ENCODE peak calls at places on chromosomes 2 and 18, in four cellular contexts. I is H1, W is HepG2, P is K562. S is an unnamed sample.

GRCh38 chr2:43193996-43194869 is 32.2 kb downstream of the ZFP36L2 start:
- DNase-seq in P (no peak), W (peak; percentile 98), I (no peak), S (peak; percentile 53)

GRCh38 chr2:128665113-128665512 is 346.4 kb upstream of the HS6ST1 start:
- DNase-seq in I (no peak), P (no peak), W (no peak), S (no peak)

GRCh38 chr2:39663187-39663930 is 2.4 kb upstream of the TMEM178A start:
- DNase-seq in P (no peak), W (no peak), I (no peak), S (no peak)

GRCh38 chr2:26292646-26293045 is 47.9 kb downstream of the HADHB start:
- DNase-seq in I (no peak), P (peak; percentile 55), W (peak; percentile 45), S (no peak)

GRCh38 chr2:231306791-231307440 is 88.6 kb upstream of the B3GNT7 start:
- DNase-seq in W (no peak), I (peak; percentile 40), P (no peak), S (no peak)

GRCh38 chr2:189540551-189540950 is 40.0 kb downstream of the SLC40A1 start:
- DNase-seq in W (no peak), I (no peak), P (no peak), S (no peak)

GRCh38 chr2:172038604-172039003 is 38.9 kb downstream of the METAP1D start:
- DNase-seq in I (no peak), P (no peak), W (no peak), S (no peak)

GRCh38 chr2:201699384-201699783 is 940 bp upstream of the MPP4 start:
- DNase-seq in I (no peak), W (no peak), P (no peak), S (no peak)

GRCh38 chr2:190882327-190882766 is 1.7 kb downstream of the GLS start:
- DNase-seq in P (no peak), W (no peak), I (no peak), S (peak; percentile 51)

GRCh38 chr2:161418715-161419337 is 2.7 kb downstream of the TBR1 start:
- DNase-seq in P (peak; percentile 37), W (no peak), I (peak; percentile 78), S (no peak)

GRCh38 chr2:196442211-196442610 is 197.3 kb upstream of the CCDC150 start:
- DNase-seq in I (no peak), W (no peak), P (no peak), S (no peak)

GRCh38 chr2:105544591-105545377 is 145.9 kb upstream of the FHL2 start:
- DNase-seq in I (peak; percentile 17), W (no peak), P (no peak), S (no peak)

GRCh38 chr2:179311071-179311470 is 46.4 kb upstream of the SESTD1 start:
- DNase-seq in W (no peak), P (no peak), I (no peak), S (no peak)

GRCh38 chr2:8408560-8409460 is 273.0 kb upstream of the ID2 start:
- DNase-seq in I (no peak), W (no peak), P (no peak), S (peak; percentile 99)

GRCh38 chr2:112749755-112750559 is 14.5 kb downstream of the CKAP2L start:
- DNase-seq in I (peak; percentile 86), P (peak; percentile 82), W (peak; percentile 62), S (no peak)

GRCh38 chr2:225274751-225275150 is 124.8 kb upstream of the NYAP2 start:
- DNase-seq in I (no peak), W (no peak), P (no peak), S (no peak)

GRCh38 chr2:40625849-40626248 is 174.0 kb upstream of the SLC8A1 start:
- DNase-seq in I (no peak), P (no peak), W (no peak), S (no peak)

GRCh38 chr2:166156985-166157490 is 29.2 kb upstream of the SCN1A start:
- DNase-seq in I (no peak), W (peak; percentile 74), P (no peak), S (no peak)

DNA sequence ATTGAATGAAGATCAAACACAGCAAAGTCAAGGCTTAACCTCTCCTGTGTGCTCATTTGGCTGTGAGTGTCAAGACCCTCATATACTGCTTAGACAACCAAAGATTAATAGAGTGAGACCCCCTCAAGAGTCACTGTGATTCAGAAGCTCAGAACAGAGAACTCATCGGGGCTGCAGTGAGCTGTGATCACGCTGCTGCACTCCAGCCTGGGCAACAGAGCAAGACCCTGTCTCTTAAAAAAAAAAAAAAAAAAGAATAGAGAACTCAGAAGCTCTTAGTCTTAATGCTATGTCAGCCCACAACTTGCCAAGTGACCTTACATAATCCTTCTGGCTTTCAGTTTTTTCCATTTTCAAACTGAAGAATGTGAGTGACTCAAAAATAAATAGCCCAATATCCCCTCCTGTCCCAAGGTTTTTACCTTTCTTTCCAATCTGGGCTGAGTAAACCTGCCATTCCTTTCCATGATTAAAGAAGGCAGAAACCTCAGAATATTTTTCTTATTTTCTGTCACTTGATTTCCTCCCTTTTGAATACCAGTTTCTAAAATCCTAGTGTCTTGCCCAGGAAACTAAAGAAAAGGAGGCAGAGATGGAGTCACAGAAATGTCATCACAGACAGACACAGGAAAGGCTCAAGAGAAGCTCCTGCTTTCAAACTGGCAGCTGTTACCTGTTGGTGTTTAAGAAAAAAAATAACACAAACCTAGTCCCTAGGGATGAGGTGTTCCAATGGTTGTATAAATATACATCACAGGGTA is 102.4 kb downstream of the CACNB4 start:
- DNase-seq in I (no peak), W (no peak), P (no peak), S (no peak)
- TF ChIP-seq SRF in I (no peak), W (no peak), P (no peak), S (no peak)

GRCh38 chr2:3314626-3315025 is 63.0 kb downstream of the EIPR1 start:
- DNase-seq in W (no peak), I (no peak), P (no peak), S (no peak)

GRCh38 chr2:3309496-3310355 is 67.9 kb downstream of the EIPR1 start:
- DNase-seq in W (no peak), I (no peak), P (no peak), S (no peak)

GRCh38 chr2:3311601-3312000 is 66.0 kb downstream of the EIPR1 start:
- DNase-seq in I (no peak), W (no peak), P (no peak), S (no peak)

GRCh38 chr2:3313845-3314375 is 63.7 kb downstream of the EIPR1 start:
- DNase-seq in I (no peak), P (no peak), W (no peak), S (no peak)

DNA sequence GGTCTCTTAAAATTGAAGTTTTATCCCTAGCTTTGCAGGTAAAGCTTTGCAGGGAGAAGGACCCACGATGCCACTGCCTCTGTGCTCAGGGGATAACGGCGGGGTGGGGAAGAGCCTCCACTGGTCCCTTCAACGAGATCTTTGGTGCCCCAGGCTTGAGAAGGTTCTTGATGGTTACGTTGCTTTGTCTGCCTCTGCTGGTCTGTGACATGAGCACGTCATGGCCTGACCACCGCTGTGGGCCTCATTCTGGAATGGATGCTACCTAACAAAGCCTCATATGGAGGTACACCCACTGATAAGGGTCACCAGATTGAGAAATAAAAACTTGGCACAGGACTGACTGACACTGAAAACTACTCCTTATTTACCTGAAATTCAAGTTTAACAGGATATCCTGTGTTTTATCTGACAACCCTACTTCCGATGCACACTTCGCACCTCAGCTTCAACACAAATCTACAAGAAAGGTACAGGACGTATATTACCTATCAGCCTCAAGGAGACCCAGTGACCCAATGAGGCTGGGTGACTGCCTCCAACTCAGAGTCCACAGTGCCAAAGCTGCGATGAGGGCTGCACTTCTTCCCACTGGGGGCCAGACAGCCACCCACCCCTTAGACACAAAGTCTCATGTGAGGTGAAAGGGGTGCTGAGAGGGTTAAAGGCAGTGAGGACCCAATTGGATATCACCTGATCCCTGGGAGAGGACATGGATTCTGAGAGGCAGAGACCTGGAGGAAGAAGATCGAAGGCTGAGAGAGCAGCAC is 64.9 kb downstream of the EIPR1 start:
- DNase-seq in P (no peak), I (no peak), W (no peak), S (no peak)
- TF ChIP-seq CHD2 in P (no peak), I (no peak), W (no peak), S (no peak)

GRCh38 chr2:1588994-1589611 is 155.2 kb downstream of the PXDN start:
- DNase-seq in P (no peak), I (no peak), W (no peak), S (no peak)
- TF ChIP-seq SRF in P (no peak), I (no peak), W (no peak), S (no peak)

DNA sequence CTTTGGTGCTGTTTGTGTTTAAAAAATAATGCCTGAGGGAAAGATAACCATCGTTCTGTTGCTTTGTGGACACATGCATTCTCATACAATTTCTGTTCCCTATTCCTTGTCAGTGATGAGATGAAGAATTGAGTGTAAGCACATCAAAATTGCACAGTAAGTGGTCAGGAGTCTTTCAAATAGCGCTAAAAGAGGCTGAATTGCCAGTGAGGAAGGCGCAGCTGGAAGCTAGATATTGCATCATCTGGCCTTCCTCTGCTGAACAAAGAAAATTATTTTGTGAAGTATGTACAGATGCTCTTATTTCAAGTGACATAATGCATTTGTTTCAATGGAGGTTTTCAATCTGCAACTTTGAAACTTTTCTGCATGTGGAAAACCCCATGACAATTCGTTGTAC is 80.5 kb downstream of the CD28 start:
- DNase-seq in I (no peak), P (no peak), W (peak; percentile 41), S (no peak)
- TF ChIP-seq CHD2 in I (no peak), P (no peak), W (no peak), S (no peak)

DNA sequence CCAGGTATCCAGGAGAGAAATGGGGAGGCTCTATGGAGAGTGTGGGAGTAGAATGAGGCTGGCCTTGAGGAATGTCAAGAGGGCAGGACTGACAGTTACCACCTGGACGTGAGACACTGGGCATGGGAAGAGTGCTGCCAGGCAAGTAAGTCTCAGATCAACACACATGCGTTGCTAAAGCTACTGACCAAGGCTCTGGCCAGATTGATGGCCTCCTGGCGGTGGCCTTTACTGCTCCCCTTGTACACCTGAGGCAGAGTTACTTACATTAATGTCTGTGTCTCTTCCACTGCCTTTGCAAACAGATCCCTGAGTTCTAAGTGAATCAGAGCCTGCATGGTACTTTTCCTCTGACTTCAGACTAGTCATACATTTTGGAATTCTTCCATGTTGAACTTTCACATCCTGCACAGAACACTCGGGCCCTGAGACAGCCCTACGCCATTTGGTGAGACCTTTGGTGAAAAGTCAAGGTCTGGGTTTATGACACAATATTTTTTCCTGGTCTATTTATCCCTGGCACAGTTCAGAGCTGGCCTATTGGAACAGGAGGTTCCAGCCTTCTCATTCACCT is 398.8 kb upstream of the TRIB2 start:
- DNase-seq in I (no peak), P (no peak), W (no peak), S (no peak)
- TF ChIP-seq SRF in I (no peak), P (no peak), W (no peak), S (no peak)

DNA sequence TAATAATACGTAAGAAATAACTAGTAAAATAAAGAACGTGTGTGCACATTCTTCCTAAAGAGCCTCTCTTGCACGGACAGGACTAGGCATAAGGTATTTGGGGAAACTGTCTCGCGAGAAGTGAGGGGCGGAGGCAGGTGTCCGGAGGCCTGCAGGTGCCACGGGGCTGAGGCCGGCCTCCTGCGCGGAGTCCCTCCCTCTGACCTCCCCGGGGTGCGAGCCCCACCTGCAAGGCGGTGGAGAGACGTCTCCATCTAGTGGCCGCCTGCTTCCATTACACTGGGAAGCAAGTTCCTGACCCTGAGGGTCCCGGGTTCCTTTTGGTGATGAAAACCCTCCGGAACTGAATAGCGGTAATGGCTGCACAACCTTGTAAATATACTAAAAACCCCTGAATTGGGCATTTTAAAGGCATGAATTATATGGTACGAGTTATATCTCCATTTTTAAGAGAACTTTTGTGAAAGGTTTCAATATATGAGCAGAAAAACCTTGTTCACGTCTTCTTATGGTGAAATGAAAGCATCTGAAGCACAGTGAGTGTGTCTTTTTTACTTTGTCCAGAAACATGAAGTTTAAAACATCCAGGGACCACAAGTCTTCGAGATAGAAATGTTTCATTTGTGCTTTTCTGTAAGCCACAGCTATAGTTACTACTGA is 35.5 kb upstream of the CTDP1 start:
- DNase-seq in I (peak; percentile 90), W (peak; percentile 50), P (peak; percentile 73), S (peak; percentile 15)
- TF ChIP-seq CHD2 in I (peak; percentile 88), W (peak; percentile 78), P (peak; percentile 67), S (peak; percentile 84)

S was measured in GM12878.